ENCODE peak calls at places on chromosomes 4 and X, in eight cellular contexts. Z is adipocyte; A is NCI-H1694 treated with DMSO at 0.1 percent for 48 hours; C is cardiac muscle cell; R is EL; W is activated CD4-positive, alpha-beta T cell treated with anti-CD3 and anti-CD28 coated beads, Interleukin-2, amount 50 U/mL, for 1 hour; J is iPS-NIHi11; N is kidney glomerular epithelial cell. S is an unnamed sample.

GRCh38 chr4:94623507-94623906 is 134.2 kb upstream of the BMPR1B start:
- DNase-seq in C (no peak), W (no peak), A (no peak), R (no peak), N (no peak), Z (no peak), J (no peak), S (no peak)

GRCh38 chr4:38237139-38237538 is 276.9 kb downstream of the PTTG2 start:
- DNase-seq in A (no peak), W (no peak), C (no peak), N (no peak), J (no peak), Z (peak), R (peak), S (peak)

GRCh38 chr4:169619518-169619957 is 840 bp upstream of the CLCN3 start:
- DNase-seq in C (peak), R (peak), W (peak), A (peak), N (peak), J (peak), Z (peak), S (peak)

GRCh38 chr4:3854661-3855060 is 88.5 kb downstream of the ADRA2C start:
- DNase-seq in Z (no peak), N (no peak), W (no peak), C (no peak), A (no peak), J (no peak), R (no peak), S (no peak)

GRCh38 chrX:78979789-78980464 is 34.7 kb downstream of the P2RY10 start:
- DNase-seq in J (no peak), C (no peak), R (peak), W (no peak), N (no peak), A (no peak), Z (no peak), S (peak)

GRCh38 chr4:8539661-8540060 is 40.5 kb upstream of the GPR78 start:
- DNase-seq in W (no peak), R (no peak), C (no peak), Z (no peak), N (no peak), J (no peak), A (no peak), S (no peak)

GRCh38 chrX:85963736-85964135 is 83.6 kb downstream of the CHM start:
- DNase-seq in N (peak), W (no peak), R (peak), C (no peak), A (no peak), J (peak), Z (peak), S (peak)

GRCh38 chr4:115110191-115111166 is 2.9 kb downstream of the NDST4 start:
- DNase-seq in A (peak), R (no peak), Z (no peak), J (peak), N (no peak), W (no peak), C (peak), S (no peak)

GRCh38 chrX:65601530-65602281 is 65.7 kb upstream of the MSN start:
- DNase-seq in A (no peak), Z (peak), J (no peak), W (peak), N (peak), R (peak), C (no peak), S (peak)

GRCh38 chr4:98838528-98838927 is 90.4 kb downstream of the EIF4E start:
- DNase-seq in C (no peak), J (no peak), R (no peak), Z (no peak), N (no peak), W (no peak), A (no peak), S (no peak)

GRCh38 chr4:801436-802124 is 24.3 kb downstream of the CPLX1 start:
- DNase-seq in Z (no peak), W (no peak), J (peak), C (no peak), R (no peak), N (no peak), A (no peak), S (no peak)

GRCh38 chr4:153506972-153507678 is 41.0 kb downstream of the TMEM131L start:
- DNase-seq in W (no peak), J (no peak), R (no peak), N (no peak), C (no peak), Z (no peak), A (no peak), S (no peak)

GRCh38 chr4:94475794-94476193 is 24.1 kb downstream of the PDLIM5 start:
- DNase-seq in J (no peak), W (no peak), N (no peak), A (no peak), R (no peak), C (no peak), Z (no peak), S (no peak)